ENCODE peak calls at places on chromosomes 13 and 19, in ten cellular contexts. S, J, I, B, V, P, G, X, Y and Z are unnamed samples.

GRCh38 chr13:82136880-82137279 is 1745.4 kb downstream of the SLITRK1 start:
- DNase-seq in S (no peak), J (no peak), I (no peak), B (no peak), V (no peak), P (no peak), G (no peak), X (no peak), Y (no peak), Z (no peak)

GRCh38 chr19:47414469-47414868 is 4.9 kb downstream of the MEIS3 start:
- DNase-seq in S (no peak), J (no peak), I (no peak), B (no peak), V (no peak), P (no peak), G (no peak), X (no peak), Y (no peak), Z (no peak)

GRCh38 chr19:16604615-16605014 is 23.4 kb downstream of the MED26 start:
- DNase-seq in S (no peak), J (no peak), I (no peak), B (no peak), V (no peak), P (no peak), G (no peak), X (no peak), Y (no peak), Z (no peak)

GRCh38 chr19:45955905-45956608 is 17.6 kb downstream of the NOVA2 start:
- DNase-seq in S (no peak), J (peak), I (no peak), B (no peak), V (peak), P (no peak), G (no peak), X (peak), Y (no peak), Z (no peak)

GRCh38 chr13:99385940-99386339 is 78.7 kb upstream of the GPR183 start:
- DNase-seq in S (no peak), J (no peak), I (no peak), B (peak), V (no peak), P (no peak), G (no peak), X (no peak), Y (no peak), Z (no peak)

GRCh38 chr19:14127929-14128509 is 8.4 kb downstream of the ASF1B start:
- DNase-seq in S (no peak), J (peak), I (no peak), B (no peak), V (no peak), P (no peak), G (peak), X (no peak), Y (no peak), Z (no peak)

GRCh38 chr13:98752942-98753290 is 444 bp upstream of the SLC15A1 start:
- DNase-seq in S (no peak), J (no peak), I (no peak), B (no peak), V (no peak), P (no peak), G (no peak), X (no peak), Y (no peak), Z (no peak)

GRCh38 chr19:10543420-10544241 is at the start of gene ATG4D:
- DNase-seq in S (peak), J (peak), I (peak), B (peak), V (peak), P (peak), G (peak), X (peak), Y (peak), Z (peak)

GRCh38 chr13:104171132-104171531 is 1104.9 kb upstream of the SLC10A2 start:
- DNase-seq in S (no peak), J (no peak), I (no peak), B (no peak), V (no peak), P (no peak), G (no peak), X (no peak), Y (no peak), Z (no peak)

GRCh38 chr13:46354143-46355087 is 32.6 kb downstream of the RUBCNL start:
- DNase-seq in S (peak), J (peak), I (no peak), B (no peak), V (no peak), P (no peak), G (peak), X (no peak), Y (no peak), Z (no peak)

GRCh38 chr13:25046274-25046984 is 49.5 kb upstream of the PABPC3 start:
- DNase-seq in S (no peak), J (no peak), I (no peak), B (no peak), V (no peak), P (no peak), G (no peak), X (no peak), Y (no peak), Z (no peak)

GRCh38 chr19:18514800-18515682 is 6.8 kb downstream of the ELL start:
- DNase-seq in S (peak), J (peak), I (peak), B (no peak), V (peak), P (peak), G (peak), X (peak), Y (no peak), Z (peak)

GRCh38 chr13:22014469-22014868 is 343.6 kb downstream of the FGF9 start:
- DNase-seq in S (no peak), J (no peak), I (no peak), B (no peak), V (no peak), P (no peak), G (peak), X (no peak), Y (no peak), Z (no peak)

GRCh38 chr13:109479991-109480696 is 306.2 kb downstream of the IRS2 start:
- DNase-seq in S (no peak), J (peak), I (peak), B (no peak), V (no peak), P (no peak), G (peak), X (peak), Y (no peak), Z (no peak)

GRCh38 chr13:112781881-112782361 is 92.1 kb downstream of the ATP11A start:
- DNase-seq in S (no peak), J (no peak), I (peak), B (peak), V (no peak), P (no peak), G (peak), X (peak), Y (no peak), Z (no peak)

GRCh38 chr19:56477429-56478338 is 539 bp upstream of the ZNF667 start:
- DNase-seq in S (peak), J (peak), I (peak), B (no peak), V (peak), P (no peak), G (peak), X (peak), Y (peak), Z (peak)

GRCh38 chr19:16588089-16588823 is 16.0 kb upstream of the SLC35E1 start:
- DNase-seq in S (peak), J (no peak), I (no peak), B (no peak), V (peak), P (peak), G (no peak), X (no peak), Y (no peak), Z (peak)

GRCh38 chr19:13441810-13442512 is 64.3 kb downstream of the CACNA1A start:
- DNase-seq in S (peak), J (peak), I (no peak), B (no peak), V (no peak), P (peak), G (peak), X (peak), Y (no peak), Z (peak)

GRCh38 chr13:95300625-95301134 is 571 bp downstream of the ABCC4 start:
- DNase-seq in S (peak), J (peak), I (peak), B (no peak), V (peak), P (peak), G (peak), X (peak), Y (peak), Z (peak)

GRCh38 chr19:2428027-2428690 is 773 bp upstream of the TIMM13 start:
- DNase-seq in S (no peak), J (peak), I (peak), B (no peak), V (peak), P (no peak), G (peak), X (no peak), Y (no peak), Z (peak)

GRCh38 chr19:41911889-41912731 is 16.1 kb downstream of the ERFL start:
- DNase-seq in S (no peak), J (no peak), I (no peak), B (no peak), V (no peak), P (no peak), G (no peak), X (no peak), Y (no peak), Z (no peak)

GRCh38 chr19:42051166-42052115 is 18.6 kb downstream of the GRIK5 start:
- DNase-seq in S (peak), J (peak), I (peak), B (no peak), V (no peak), P (no peak), G (no peak), X (no peak), Y (no peak), Z (no peak)

GRCh38 chr19:5850743-5851293 is 431 bp downstream of the FUT3 start:
- DNase-seq in S (no peak), J (peak), I (peak), B (no peak), V (peak), P (no peak), G (peak), X (peak), Y (no peak), Z (peak)

GRCh38 chr19:19321143-19321577 is 531 bp downstream of the MAU2 start:
- DNase-seq in S (no peak), J (peak), I (no peak), B (no peak), V (no peak), P (no peak), G (peak), X (no peak), Y (no peak), Z (no peak)

GRCh38 chr13:40329682-40330485 is 336.6 kb downstream of the FOXO1 start:
- DNase-seq in S (no peak), J (peak), I (no peak), B (no peak), V (no peak), P (no peak), G (no peak), X (no peak), Y (no peak), Z (no peak)

GRCh38 chr19:3914199-3914598 is 18.7 kb upstream of the NMRK2 start:
- DNase-seq in S (no peak), J (no peak), I (no peak), B (no peak), V (no peak), P (no peak), G (no peak), X (no peak), Y (no peak), Z (no peak)

GRCh38 chr19:46951236-46951986 is 68.2 kb upstream of the NPAS1 start:
- DNase-seq in S (peak), J (no peak), I (no peak), B (no peak), V (no peak), P (no peak), G (peak), X (no peak), Y (no peak), Z (peak)

GRCh38 chr19:30082611-30083010 is 140.6 kb downstream of the URI1 start:
- DNase-seq in S (no peak), J (no peak), I (no peak), B (no peak), V (no peak), P (no peak), G (no peak), X (no peak), Y (no peak), Z (no peak)

GRCh38 chr13:92991687-92992086 is 234.9 kb upstream of the GPC6 start:
- DNase-seq in S (no peak), J (peak), I (no peak), B (no peak), V (no peak), P (no peak), G (peak), X (no peak), Y (no peak), Z (no peak)

GRCh38 chr19:52789440-52789839 is 2.8 kb upstream of the ZNF600 start:
- DNase-seq in S (no peak), J (no peak), I (no peak), B (no peak), V (no peak), P (no peak), G (no peak), X (no peak), Y (no peak), Z (no peak)

GRCh38 chr13:70107498-70108271 is at the start of gene ATXN8OS:
- DNase-seq in S (no peak), J (peak), I (no peak), B (no peak), V (no peak), P (no peak), G (no peak), X (no peak), Y (no peak), Z (no peak)

GRCh38 chr19:30662211-30662861 is 290.2 kb downstream of the ZNF536 start:
- DNase-seq in S (no peak), J (peak), I (peak), B (peak), V (no peak), P (no peak), G (peak), X (no peak), Y (no peak), Z (peak)

GRCh38 chr19:4029247-4029614 is 21.7 kb downstream of the PIAS4 start:
- DNase-seq in S (no peak), J (no peak), I (no peak), B (no peak), V (no peak), P (no peak), G (no peak), X (no peak), Y (no peak), Z (no peak)